ENCODE peak calls at places on chromosomes 7 and 10, in four cellular contexts. J is dorsolateral prefrontal cortex, X is AG04449, E is OCI-LY7. T is an unnamed sample.
A peak's percentile ranks its signal among the peaks of the same experiment; 100 is the strongest.

GRCh38 chr7:151954866-151955820 is 1.1 kb upstream of the GALNTL5 start:
- DNase-seq in J (no peak), E (no peak), X (no peak), T (no peak)

GRCh38 chr10:18164093-18164492 is 23.9 kb downstream of the CACNB2 start:
- DNase-seq in E (no peak), J (no peak), X (no peak), T (no peak)

GRCh38 chr10:29730461-29730860 is 95.7 kb upstream of the SVIL start:
- DNase-seq in J (no peak), E (no peak), X (no peak), T (no peak)

GRCh38 chr10:77987671-77988070 is 41.6 kb downstream of the POLR3A start:
- DNase-seq in X (no peak), E (no peak), J (no peak), T (no peak)

GRCh38 chr10:111837089-111837488 is 346.5 kb downstream of the GPAM start:
- DNase-seq in J (no peak), X (no peak), E (no peak), T (no peak)

GRCh38 chr7:49174396-49174795 is 250.0 kb downstream of the CDC14C start:
- DNase-seq in J (no peak), E (no peak), X (no peak), T (no peak)

GRCh38 chr7:156397249-156397648 is 243.3 kb upstream of the RNF32 start:
- DNase-seq in X (no peak), J (no peak), E (no peak), T (no peak)

GRCh38 chr7:81725496-81726117 is 44.2 kb downstream of the HGF start:
- DNase-seq in E (no peak), J (no peak), X (peak; percentile 86), T (peak; percentile 64)

GRCh38 chr7:30974605-30975256 is 11.0 kb downstream of the GHRHR start:
- DNase-seq in E (peak; percentile 79), X (no peak), J (no peak), T (no peak)

GRCh38 chr7:148230341-148230740 is 360.2 kb upstream of the C7orf33 start:
- DNase-seq in X (no peak), E (no peak), J (no peak), T (no peak)

GRCh38 chr7:5214236-5214635 is 24.2 kb downstream of the WIPI2 start:
- DNase-seq in X (no peak), E (no peak), J (no peak), T (no peak)

GRCh38 chr7:140016540-140016939 is 46.2 kb downstream of the PARP12 start:
- DNase-seq in E (no peak), J (no peak), X (no peak), T (no peak)

GRCh38 chr10:29735628-29736324 is 101.0 kb upstream of the SVIL start:
- DNase-seq in X (no peak), E (peak; percentile 2), J (no peak), T (no peak)

GRCh38 chr7:135728136-135728669 is at the start of gene SLC13A4:
- DNase-seq in E (no peak), X (no peak), J (no peak), T (no peak)

GRCh38 chr7:151472644-151473380 is 32.9 kb upstream of the CRYGN start:
- DNase-seq in E (no peak), X (no peak), J (no peak), T (no peak)

GRCh38 chr10:78955206-78955605 is 113.6 kb upstream of the ZMIZ1 start:
- DNase-seq in E (no peak), J (no peak), X (no peak), T (no peak)

GRCh38 chr7:101877882-101878591 is 60.6 kb downstream of the CUX1 start:
- DNase-seq in J (no peak), E (no peak), X (no peak), T (no peak)

GRCh38 chr7:13797545-13797944 is 191.9 kb downstream of the ETV1 start:
- DNase-seq in X (no peak), J (no peak), E (no peak), T (no peak)

GRCh38 chr7:108425876-108426275 is 30.4 kb downstream of the NRCAM start:
- DNase-seq in X (no peak), E (no peak), J (no peak), T (no peak)

GRCh38 chr10:28674782-28675181 is 2.5 kb upstream of the BAMBI start:
- DNase-seq in J (no peak), X (no peak), E (no peak), T (no peak)

GRCh38 chr7:410395-410910 is 109.2 kb downstream of the PDGFA start:
- DNase-seq in E (no peak), J (no peak), X (no peak), T (no peak)

GRCh38 chr10:112927980-112928379 is 22.1 kb upstream of the TCF7L2 start:
- DNase-seq in E (no peak), J (no peak), X (no peak), T (no peak)

GRCh38 chr10:46516660-46517416 is 39.6 kb downstream of the GPRIN2 start:
- DNase-seq in E (no peak), X (peak; percentile 72), J (no peak), T (peak; percentile 78)

GRCh38 chr10:26696786-26697162 is 727 bp upstream of the PDSS1 start:
- DNase-seq in E (no peak), J (no peak), X (no peak), T (no peak)

GRCh38 chr10:132520147-132520811 is 17.3 kb upstream of the INPP5A start:
- DNase-seq in E (no peak), X (no peak), J (no peak), T (peak; percentile 85)

GRCh38 chr10:70260259-70260658 is 23.5 kb downstream of the NPFFR1 start:
- DNase-seq in X (no peak), J (no peak), E (no peak), T (no peak)

GRCh38 chr7:43582503-43583423 is at the start of gene STK17A:
- DNase-seq in J (peak; percentile 68), X (no peak), E (peak; percentile 94), T (peak; percentile 34)

GRCh38 chr10:96890172-96890513 is 58.0 kb downstream of the LCOR start:
- DNase-seq in X (no peak), E (no peak), J (no peak), T (no peak)

GRCh38 chr7:67553378-67553777 is 556.7 kb downstream of the TYW1 start:
- DNase-seq in J (no peak), X (no peak), E (no peak), T (no peak)

GRCh38 chr10:132065491-132066105 is at the start of gene JAKMIP3:
- DNase-seq in X (peak; percentile 82), J (no peak), E (no peak), T (peak; percentile 80)

GRCh38 chr10:77644557-77645243 is 7.1 kb upstream of the KCNMA1 start:
- DNase-seq in X (no peak), J (no peak), E (no peak), T (no peak)

GRCh38 chr10:28969413-28969812 is 292.1 kb downstream of the BAMBI start:
- DNase-seq in X (no peak), E (no peak), J (no peak), T (no peak)

GRCh38 chr10:11760861-11761260 is 18.7 kb downstream of the ECHDC3 start:
- DNase-seq in E (no peak), J (no peak), X (no peak), T (no peak)

GRCh38 chr10:49606981-49607535 is 3.1 kb upstream of the SLC18A3 start:
- DNase-seq in J (no peak), X (no peak), E (peak; percentile 62), T (no peak)

GRCh38 chr10:49609283-49610014 is 661 bp upstream of the SLC18A3 start:
- DNase-seq in E (no peak), J (no peak), X (no peak), T (no peak)

GRCh38 chr10:49610015-49610734 is at the start of gene SLC18A3:
- DNase-seq in X (no peak), J (no peak), E (no peak), T (no peak)

GRCh38 chr10:49608925-49609282 is 1.2 kb upstream of the SLC18A3 start:
- DNase-seq in J (no peak), E (no peak), X (no peak), T (no peak)

DNA sequence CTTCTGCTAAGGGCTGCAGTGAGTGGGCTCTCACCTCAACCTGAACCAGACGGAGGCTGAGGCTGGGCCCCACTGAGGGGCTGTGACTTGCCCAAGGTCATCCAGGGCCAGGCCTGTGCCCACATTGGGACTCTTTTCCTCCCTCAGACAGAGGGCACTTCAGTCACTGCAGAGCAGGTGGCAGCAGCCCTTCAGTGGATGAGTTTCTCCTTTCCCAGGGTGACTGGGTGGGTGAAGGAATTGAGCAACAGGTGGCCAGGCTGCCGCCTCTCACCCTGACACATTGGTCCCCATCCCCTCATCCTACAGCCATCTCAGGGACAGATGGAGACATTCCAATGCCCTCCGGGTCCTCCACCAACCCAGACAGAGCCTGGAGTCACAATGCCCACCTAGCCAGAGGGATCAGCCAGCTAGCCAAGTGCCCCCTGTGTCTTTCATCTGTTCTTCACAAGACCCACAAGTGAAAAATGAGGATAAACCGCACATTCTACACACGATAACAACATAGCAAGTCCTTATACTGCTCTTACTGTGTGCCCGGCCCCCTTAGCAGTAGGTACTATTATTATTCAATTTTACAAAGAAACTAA is 1.8 kb upstream of the SLC18A3 start:
- DNase-seq in E (no peak), J (no peak), X (no peak), T (no peak)
- H3K4me3 ChIP-seq in E (no peak overlapping the region), J (no peak overlapping the region), X (no peak overlapping the region), T (no peak overlapping the region)

GRCh38 chr10:5546891-5547683 is 22.3 kb downstream of the CALML3 start:
- DNase-seq in J (peak; percentile 8), X (no peak), E (no peak), T (no peak)
- H3K4me3 ChIP-seq in J (peak overlapping the region; percentile 52), X (no peak overlapping the region), E (no peak overlapping the region), T (no peak overlapping the region)

DNA sequence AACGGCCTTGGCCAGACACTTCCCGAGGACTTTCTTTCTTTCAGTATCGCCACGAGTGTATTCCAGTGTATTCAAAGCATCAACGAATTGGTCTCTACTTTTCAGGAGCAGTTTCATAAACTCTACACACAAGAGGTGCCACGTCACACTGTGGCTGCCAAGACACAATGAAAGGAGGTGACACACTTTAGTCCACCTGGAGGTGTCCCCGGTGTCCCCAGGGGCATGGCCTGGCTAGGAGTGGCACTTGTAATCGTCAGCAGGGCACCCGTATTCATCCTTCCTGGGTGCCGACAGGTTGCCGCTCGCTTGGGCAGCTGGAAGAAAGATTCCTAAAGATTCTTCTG is 5.0 kb downstream of the TNS3 start:
- DNase-seq in X (no peak), J (no peak), E (no peak), T (no peak)
- H3K4me3 ChIP-seq in X (no peak overlapping the region), J (peak overlapping the region; percentile 8), E (peak overlapping the region; percentile 15), T (no peak overlapping the region)

GRCh38 chr10:35735412-35735811 is 93.3 kb upstream of the FZD8 start:
- DNase-seq in E (no peak), J (no peak), X (peak; percentile 56), T (no peak)
- H3K4me3 ChIP-seq in E (no peak overlapping the region), J (no peak overlapping the region), X (no peak overlapping the region), T (no peak overlapping the region)

GRCh38 chr10:95415631-95416031 is 124.8 kb upstream of the PDLIM1 start:
- DNase-seq in J (no peak), E (no peak), X (no peak), T (no peak)
- H3K4me3 ChIP-seq in J (peak overlapping the region; percentile 54), E (no peak overlapping the region), X (no peak overlapping the region), T (no peak overlapping the region)